ENCODE peak calls at places on chromosomes 13 and 19, in ten cellular contexts. One of them, this sample, is unnamed.

GRCh38 chr19:5627395-5627904 is 4.6 kb downstream of the SAFB start:
- DNase-seq in breast epithelium: no peak
- DNase-seq in CD4-positive, CD25-positive, alpha-beta regulatory T cell: peak; percentile 56
- DNase-seq in fibroblast of the aortic adventitia: peak; percentile 26
- DNase-seq in PC-9: no peak
- DNase-seq in fibroblast of mammary gland: peak; percentile 76
- DNase-seq in kidney epithelial cell: peak; percentile 5
- DNase-seq in thoracic aorta: no peak
- DNase-seq in CD8-positive, alpha-beta T cell: no peak
- DNase-seq in lower lobe of right lung: peak; percentile 86
- DNase-seq in this sample: no peak

GRCh38 chr19:11141937-11142527 is 13.6 kb downstream of the SPC24 start:
- DNase-seq in breast epithelium: no peak
- DNase-seq in CD4-positive, CD25-positive, alpha-beta regulatory T cell: no peak
- DNase-seq in fibroblast of the aortic adventitia: no peak
- DNase-seq in PC-9: peak; percentile 49
- DNase-seq in fibroblast of mammary gland: no peak
- DNase-seq in kidney epithelial cell: no peak
- DNase-seq in thoracic aorta: no peak
- DNase-seq in CD8-positive, alpha-beta T cell: no peak
- DNase-seq in lower lobe of right lung: no peak
- DNase-seq in this sample: no peak

GRCh38 chr13:79831556-79831955 is 350.6 kb downstream of the NDFIP2 start:
- DNase-seq in breast epithelium: no peak
- DNase-seq in CD4-positive, CD25-positive, alpha-beta regulatory T cell: no peak
- DNase-seq in fibroblast of the aortic adventitia: no peak
- DNase-seq in PC-9: no peak
- DNase-seq in fibroblast of mammary gland: no peak
- DNase-seq in kidney epithelial cell: no peak
- DNase-seq in thoracic aorta: no peak
- DNase-seq in CD8-positive, alpha-beta T cell: no peak
- DNase-seq in lower lobe of right lung: no peak
- DNase-seq in this sample: no peak

GRCh38 chr13:30112602-30113435 is 194.5 kb downstream of the KATNAL1 start:
- DNase-seq in breast epithelium: peak; percentile 82
- DNase-seq in CD4-positive, CD25-positive, alpha-beta regulatory T cell: peak; percentile 89
- DNase-seq in fibroblast of the aortic adventitia: peak; percentile 96
- DNase-seq in PC-9: peak; percentile 74
- DNase-seq in fibroblast of mammary gland: peak; percentile 93
- DNase-seq in kidney epithelial cell: no peak
- DNase-seq in thoracic aorta: no peak
- DNase-seq in CD8-positive, alpha-beta T cell: peak; percentile 79
- DNase-seq in lower lobe of right lung: peak; percentile 79
- DNase-seq in this sample: peak; percentile 76

GRCh38 chr19:35142531-35143230 is 374 bp upstream of the FXYD7 start:
- DNase-seq in breast epithelium: no peak
- DNase-seq in CD4-positive, CD25-positive, alpha-beta regulatory T cell: peak; percentile 68
- DNase-seq in fibroblast of the aortic adventitia: no peak
- DNase-seq in PC-9: peak; percentile 69
- DNase-seq in fibroblast of mammary gland: no peak
- DNase-seq in kidney epithelial cell: no peak
- DNase-seq in thoracic aorta: no peak
- DNase-seq in CD8-positive, alpha-beta T cell: peak; percentile 87
- DNase-seq in lower lobe of right lung: no peak
- DNase-seq in this sample: no peak

GRCh38 chr19:2650515-2650914 is 52.0 kb downstream of the GNG7 start:
- DNase-seq in breast epithelium: no peak
- DNase-seq in CD4-positive, CD25-positive, alpha-beta regulatory T cell: no peak
- DNase-seq in fibroblast of the aortic adventitia: no peak
- DNase-seq in PC-9: no peak
- DNase-seq in fibroblast of mammary gland: no peak
- DNase-seq in kidney epithelial cell: no peak
- DNase-seq in thoracic aorta: no peak
- DNase-seq in CD8-positive, alpha-beta T cell: no peak
- DNase-seq in lower lobe of right lung: no peak
- DNase-seq in this sample: no peak

GRCh38 chr19:40623403-40624239 is 22.5 kb downstream of the LTBP4 start:
- DNase-seq in breast epithelium: no peak
- DNase-seq in CD4-positive, CD25-positive, alpha-beta regulatory T cell: no peak
- DNase-seq in fibroblast of the aortic adventitia: peak; percentile 88
- DNase-seq in PC-9: no peak
- DNase-seq in fibroblast of mammary gland: peak; percentile 58
- DNase-seq in kidney epithelial cell: no peak
- DNase-seq in thoracic aorta: no peak
- DNase-seq in CD8-positive, alpha-beta T cell: no peak
- DNase-seq in lower lobe of right lung: peak; percentile 60
- DNase-seq in this sample: peak; percentile 85

GRCh38 chr13:44155422-44156293 is 218.0 kb upstream of the SERP2 start:
- DNase-seq in breast epithelium: peak; percentile 57
- DNase-seq in CD4-positive, CD25-positive, alpha-beta regulatory T cell: no peak
- DNase-seq in fibroblast of the aortic adventitia: peak; percentile 72
- DNase-seq in PC-9: no peak
- DNase-seq in fibroblast of mammary gland: peak; percentile 51
- DNase-seq in kidney epithelial cell: no peak
- DNase-seq in thoracic aorta: peak; percentile 18
- DNase-seq in CD8-positive, alpha-beta T cell: no peak
- DNase-seq in lower lobe of right lung: peak; percentile 56
- DNase-seq in this sample: no peak

GRCh38 chr13:20270163-20270865 is 38.2 kb upstream of the GJB6 start:
- DNase-seq in breast epithelium: no peak
- DNase-seq in CD4-positive, CD25-positive, alpha-beta regulatory T cell: no peak
- DNase-seq in fibroblast of the aortic adventitia: no peak
- DNase-seq in PC-9: no peak
- DNase-seq in fibroblast of mammary gland: no peak
- DNase-seq in kidney epithelial cell: no peak
- DNase-seq in thoracic aorta: no peak
- DNase-seq in CD8-positive, alpha-beta T cell: no peak
- DNase-seq in lower lobe of right lung: no peak
- DNase-seq in this sample: peak; percentile 69

GRCh38 chr19:9054768-9055167 is 32.1 kb upstream of the OR1M1 start:
- DNase-seq in breast epithelium: peak; percentile 55
- DNase-seq in CD4-positive, CD25-positive, alpha-beta regulatory T cell: no peak
- DNase-seq in fibroblast of the aortic adventitia: no peak
- DNase-seq in PC-9: peak; percentile 90
- DNase-seq in fibroblast of mammary gland: no peak
- DNase-seq in kidney epithelial cell: no peak
- DNase-seq in thoracic aorta: no peak
- DNase-seq in CD8-positive, alpha-beta T cell: no peak
- DNase-seq in lower lobe of right lung: no peak
- DNase-seq in this sample: peak; percentile 61

GRCh38 chr19:9052894-9053293 is 34.0 kb upstream of the OR1M1 start:
- DNase-seq in breast epithelium: no peak
- DNase-seq in CD4-positive, CD25-positive, alpha-beta regulatory T cell: no peak
- DNase-seq in fibroblast of the aortic adventitia: no peak
- DNase-seq in PC-9: no peak
- DNase-seq in fibroblast of mammary gland: no peak
- DNase-seq in kidney epithelial cell: no peak
- DNase-seq in thoracic aorta: no peak
- DNase-seq in CD8-positive, alpha-beta T cell: no peak
- DNase-seq in lower lobe of right lung: no peak
- DNase-seq in this sample: no peak

GRCh38 chr19:9057505-9058258 is 29.2 kb upstream of the OR1M1 start:
- DNase-seq in breast epithelium: no peak
- DNase-seq in CD4-positive, CD25-positive, alpha-beta regulatory T cell: no peak
- DNase-seq in fibroblast of the aortic adventitia: no peak
- DNase-seq in PC-9: no peak
- DNase-seq in fibroblast of mammary gland: no peak
- DNase-seq in kidney epithelial cell: no peak
- DNase-seq in thoracic aorta: no peak
- DNase-seq in CD8-positive, alpha-beta T cell: no peak
- DNase-seq in lower lobe of right lung: no peak
- DNase-seq in this sample: no peak

GRCh38 chr19:9054207-9054606 is 32.7 kb upstream of the OR1M1 start:
- DNase-seq in breast epithelium: no peak
- DNase-seq in CD4-positive, CD25-positive, alpha-beta regulatory T cell: no peak
- DNase-seq in fibroblast of the aortic adventitia: no peak
- DNase-seq in PC-9: no peak
- DNase-seq in fibroblast of mammary gland: no peak
- DNase-seq in kidney epithelial cell: no peak
- DNase-seq in thoracic aorta: no peak
- DNase-seq in CD8-positive, alpha-beta T cell: no peak
- DNase-seq in lower lobe of right lung: no peak
- DNase-seq in this sample: no peak
- H3K4me3 ChIP-seq in breast epithelium: no peak overlapping the region
- H3K4me3 ChIP-seq in CD4-positive, CD25-positive, alpha-beta regulatory T cell: no peak overlapping the region
- H3K4me3 ChIP-seq in fibroblast of the aortic adventitia: no peak overlapping the region
- H3K4me3 ChIP-seq in PC-9: peak overlapping the region; percentile 8
- H3K4me3 ChIP-seq in fibroblast of mammary gland: no peak overlapping the region
- H3K4me3 ChIP-seq in kidney epithelial cell: no peak overlapping the region
- H3K4me3 ChIP-seq in thoracic aorta: no peak overlapping the region
- H3K4me3 ChIP-seq in CD8-positive, alpha-beta T cell: no peak overlapping the region
- H3K4me3 ChIP-seq in lower lobe of right lung: no peak overlapping the region
- H3K4me3 ChIP-seq in this sample: no peak overlapping the region

DNA sequence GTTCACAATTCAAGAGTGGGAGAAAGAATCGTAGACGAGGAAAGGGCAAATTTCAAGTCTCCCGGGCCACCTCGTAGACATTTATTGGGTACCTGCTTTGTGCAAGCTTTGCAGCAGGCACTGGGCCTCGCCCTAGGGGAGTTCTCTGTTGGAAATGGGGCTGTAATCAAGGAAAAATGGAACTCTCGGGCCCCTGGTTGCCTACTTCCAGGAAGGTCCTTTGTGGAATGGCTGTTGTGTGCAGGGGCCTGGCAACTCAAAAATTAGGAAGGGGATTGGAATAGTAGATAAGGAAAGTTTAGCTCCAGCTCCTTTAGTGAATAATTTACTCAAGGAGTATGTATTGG is 612 bp downstream of the ZNF526 start:
- DNase-seq in breast epithelium: no peak
- DNase-seq in CD4-positive, CD25-positive, alpha-beta regulatory T cell: no peak
- DNase-seq in fibroblast of the aortic adventitia: no peak
- DNase-seq in PC-9: no peak
- DNase-seq in fibroblast of mammary gland: no peak
- DNase-seq in kidney epithelial cell: no peak
- DNase-seq in thoracic aorta: no peak
- DNase-seq in CD8-positive, alpha-beta T cell: no peak
- DNase-seq in lower lobe of right lung: no peak
- DNase-seq in this sample: no peak
- H3K4me3 ChIP-seq in breast epithelium: peak overlapping the region; percentile 60
- H3K4me3 ChIP-seq in CD4-positive, CD25-positive, alpha-beta regulatory T cell: peak overlapping the region; percentile 76
- H3K4me3 ChIP-seq in fibroblast of the aortic adventitia: peak overlapping the region; percentile 92
- H3K4me3 ChIP-seq in PC-9: peak overlapping the region; percentile 84
- H3K4me3 ChIP-seq in fibroblast of mammary gland: peak overlapping the region; percentile 97
- H3K4me3 ChIP-seq in kidney epithelial cell: peak overlapping the region; percentile 95
- H3K4me3 ChIP-seq in thoracic aorta: peak overlapping the region; percentile 79
- H3K4me3 ChIP-seq in CD8-positive, alpha-beta T cell: peak overlapping the region; percentile 90
- H3K4me3 ChIP-seq in lower lobe of right lung: peak overlapping the region; percentile 76
- H3K4me3 ChIP-seq in this sample: peak overlapping the region; percentile 74

GRCh38 chr13:106118996-106119395 is 416.5 kb downstream of the EFNB2 start:
- DNase-seq in breast epithelium: no peak
- DNase-seq in CD4-positive, CD25-positive, alpha-beta regulatory T cell: no peak
- DNase-seq in fibroblast of the aortic adventitia: no peak
- DNase-seq in PC-9: no peak
- DNase-seq in fibroblast of mammary gland: no peak
- DNase-seq in kidney epithelial cell: no peak
- DNase-seq in thoracic aorta: no peak
- DNase-seq in CD8-positive, alpha-beta T cell: no peak
- DNase-seq in lower lobe of right lung: no peak
- DNase-seq in this sample: no peak

GRCh38 chr13:106117035-106117434 is 418.4 kb downstream of the EFNB2 start:
- DNase-seq in breast epithelium: no peak
- DNase-seq in CD4-positive, CD25-positive, alpha-beta regulatory T cell: no peak
- DNase-seq in fibroblast of the aortic adventitia: no peak
- DNase-seq in PC-9: no peak
- DNase-seq in fibroblast of mammary gland: peak; percentile 85
- DNase-seq in kidney epithelial cell: no peak
- DNase-seq in thoracic aorta: no peak
- DNase-seq in CD8-positive, alpha-beta T cell: no peak
- DNase-seq in lower lobe of right lung: no peak
- DNase-seq in this sample: peak; percentile 62

GRCh38 chr13:106118050-106118449 is 417.4 kb downstream of the EFNB2 start:
- DNase-seq in breast epithelium: no peak
- DNase-seq in CD4-positive, CD25-positive, alpha-beta regulatory T cell: no peak
- DNase-seq in fibroblast of the aortic adventitia: no peak
- DNase-seq in PC-9: no peak
- DNase-seq in fibroblast of mammary gland: peak; percentile 31
- DNase-seq in kidney epithelial cell: no peak
- DNase-seq in thoracic aorta: no peak
- DNase-seq in CD8-positive, alpha-beta T cell: no peak
- DNase-seq in lower lobe of right lung: no peak
- DNase-seq in this sample: peak; percentile 43

GRCh38 chr13:106114981-106115554 is 420.4 kb downstream of the EFNB2 start:
- DNase-seq in breast epithelium: no peak
- DNase-seq in CD4-positive, CD25-positive, alpha-beta regulatory T cell: no peak
- DNase-seq in fibroblast of the aortic adventitia: no peak
- DNase-seq in PC-9: no peak
- DNase-seq in fibroblast of mammary gland: peak; percentile 79
- DNase-seq in kidney epithelial cell: no peak
- DNase-seq in thoracic aorta: no peak
- DNase-seq in CD8-positive, alpha-beta T cell: no peak
- DNase-seq in lower lobe of right lung: no peak
- DNase-seq in this sample: no peak

DNA sequence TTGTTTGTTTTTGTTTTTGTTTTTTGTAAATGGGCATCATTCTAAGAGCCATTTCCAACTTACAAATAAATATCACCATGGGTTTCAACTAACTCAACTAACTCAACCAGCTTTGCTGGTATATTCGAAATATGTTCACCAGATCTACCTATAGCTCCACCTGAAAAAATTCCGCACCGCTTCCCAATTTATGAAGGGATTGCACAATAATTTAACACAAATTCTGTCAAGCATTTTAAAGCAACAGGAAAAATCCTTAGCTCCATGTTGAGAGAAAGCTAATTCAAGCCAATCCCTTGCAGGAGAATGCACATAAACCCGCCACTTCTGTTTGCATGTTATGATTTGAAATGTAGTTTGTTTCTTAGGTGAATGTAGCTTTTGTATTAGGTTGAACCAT is 417.8 kb downstream of the EFNB2 start:
- DNase-seq in breast epithelium: no peak
- DNase-seq in CD4-positive, CD25-positive, alpha-beta regulatory T cell: no peak
- DNase-seq in fibroblast of the aortic adventitia: no peak
- DNase-seq in PC-9: no peak
- DNase-seq in fibroblast of mammary gland: no peak
- DNase-seq in kidney epithelial cell: no peak
- DNase-seq in thoracic aorta: no peak
- DNase-seq in CD8-positive, alpha-beta T cell: no peak
- DNase-seq in lower lobe of right lung: no peak
- DNase-seq in this sample: no peak
- H3K4me3 ChIP-seq in breast epithelium: no peak overlapping the region
- H3K4me3 ChIP-seq in CD4-positive, CD25-positive, alpha-beta regulatory T cell: no peak overlapping the region
- H3K4me3 ChIP-seq in fibroblast of the aortic adventitia: no peak overlapping the region
- H3K4me3 ChIP-seq in PC-9: peak overlapping the region; percentile 7
- H3K4me3 ChIP-seq in fibroblast of mammary gland: no peak overlapping the region
- H3K4me3 ChIP-seq in kidney epithelial cell: no peak overlapping the region
- H3K4me3 ChIP-seq in thoracic aorta: no peak overlapping the region
- H3K4me3 ChIP-seq in CD8-positive, alpha-beta T cell: no peak overlapping the region
- H3K4me3 ChIP-seq in lower lobe of right lung: no peak overlapping the region
- H3K4me3 ChIP-seq in this sample: no peak overlapping the region

DNA sequence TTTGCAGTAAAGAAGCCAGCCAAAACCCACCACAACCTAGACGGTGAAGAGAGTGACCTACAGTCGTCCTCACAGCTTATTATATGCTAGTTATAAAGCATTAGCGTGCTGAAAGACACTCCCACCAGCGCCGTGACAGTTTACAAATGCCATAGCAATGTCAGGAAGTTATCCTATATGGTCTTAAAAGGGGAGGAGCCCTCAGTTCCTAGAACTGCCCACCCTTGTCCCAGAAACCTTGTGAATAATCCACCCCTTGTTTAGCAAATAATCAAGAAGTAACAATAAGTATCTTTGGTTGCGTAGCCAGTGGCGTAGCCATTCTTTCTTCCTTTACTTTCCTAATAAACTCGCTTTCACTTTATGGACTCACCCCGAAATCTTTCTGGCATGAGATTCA is 227.9 kb upstream of the ARGLU1 start:
- DNase-seq in breast epithelium: no peak
- DNase-seq in CD4-positive, CD25-positive, alpha-beta regulatory T cell: no peak
- DNase-seq in fibroblast of the aortic adventitia: no peak
- DNase-seq in PC-9: no peak
- DNase-seq in fibroblast of mammary gland: no peak
- DNase-seq in kidney epithelial cell: no peak
- DNase-seq in thoracic aorta: no peak
- DNase-seq in CD8-positive, alpha-beta T cell: no peak
- DNase-seq in lower lobe of right lung: no peak
- DNase-seq in this sample: no peak
- H3K4me3 ChIP-seq in breast epithelium: peak overlapping the region; percentile 18
- H3K4me3 ChIP-seq in CD4-positive, CD25-positive, alpha-beta regulatory T cell: peak overlapping the region; percentile 42
- H3K4me3 ChIP-seq in fibroblast of the aortic adventitia: no peak overlapping the region
- H3K4me3 ChIP-seq in PC-9: no peak overlapping the region
- H3K4me3 ChIP-seq in fibroblast of mammary gland: no peak overlapping the region
- H3K4me3 ChIP-seq in kidney epithelial cell: no peak overlapping the region
- H3K4me3 ChIP-seq in thoracic aorta: peak overlapping the region; percentile 35
- H3K4me3 ChIP-seq in CD8-positive, alpha-beta T cell: no peak overlapping the region
- H3K4me3 ChIP-seq in lower lobe of right lung: peak overlapping the region; percentile 29
- H3K4me3 ChIP-seq in this sample: no peak overlapping the region